ENCODE peak calls at places on chromosomes 2 and 18, in seven cellular contexts. G is prostate gland, Z is HCT116, F is stomach, S is suprapubic skin, R is esophagus muscularis mucosa, U is transverse colon. Q is an unnamed sample.

GRCh38 chr2:8534729-8535397 is 147.0 kb upstream of the ID2 start:
- DNase-seq in G (peak), Z (no peak), F (peak), S (peak), R (no peak), U (peak), Q (peak)

GRCh38 chr2:42722328-42723190 is 41.4 kb downstream of the OXER1 start:
- DNase-seq in G (no peak), Z (no peak), F (peak), S (no peak), R (no peak), U (peak), Q (no peak)

GRCh38 chr2:85584354-85584856 is at the start of gene VAMP5:
- DNase-seq in G (no peak), Z (no peak), F (peak), S (no peak), R (no peak), U (peak), Q (peak)

GRCh38 chr2:161321944-161322343 is 13.7 kb downstream of the PSMD14 start:
- DNase-seq in G (no peak), Z (no peak), F (no peak), S (no peak), R (no peak), U (no peak), Q (no peak)

GRCh38 chr18:25701821-25702220 is 349.9 kb upstream of the ZNF521 start:
- DNase-seq in G (no peak), Z (no peak), F (no peak), S (no peak), R (no peak), U (no peak), Q (no peak)

GRCh38 chr18:1627494-1627893 is 722.8 kb downstream of the ADCYAP1 start:
- DNase-seq in G (no peak), Z (no peak), F (no peak), S (no peak), R (no peak), U (no peak), Q (no peak)

GRCh38 chr18:2655954-2656236 is 369 bp downstream of the SMCHD1 start:
- DNase-seq in G (no peak), Z (peak), F (no peak), S (no peak), R (no peak), U (no peak), Q (no peak)

GRCh38 chr18:35939166-35939565 is 33.3 kb upstream of the RMP24 start:
- DNase-seq in G (no peak), Z (no peak), F (no peak), S (no peak), R (peak), U (no peak), Q (no peak)

GRCh38 chr2:43109261-43109743 is 117.1 kb downstream of the ZFP36L2 start:
- DNase-seq in G (no peak), Z (no peak), F (no peak), S (peak), R (no peak), U (no peak), Q (no peak)

GRCh38 chr2:158644139-158644538 is 151.0 kb upstream of the DAPL1 start:
- DNase-seq in G (no peak), Z (no peak), F (no peak), S (no peak), R (no peak), U (no peak), Q (no peak)

GRCh38 chr2:151644580-151644979 is 89.7 kb downstream of the NEB start:
- DNase-seq in G (no peak), Z (no peak), F (no peak), S (no peak), R (no peak), U (no peak), Q (no peak)

GRCh38 chr18:48719988-48720654 is 181.3 kb downstream of the CTIF start:
- DNase-seq in G (no peak), Z (no peak), F (no peak), S (no peak), R (no peak), U (no peak), Q (no peak)

GRCh38 chr2:226478121-226478809 is 321.4 kb downstream of the IRS1 start:
- DNase-seq in G (no peak), Z (peak), F (peak), S (peak), R (no peak), U (peak), Q (no peak)

GRCh38 chr2:239203443-239204142 is 197.2 kb downstream of the HDAC4 start:
- DNase-seq in G (no peak), Z (no peak), F (no peak), S (peak), R (no peak), U (no peak), Q (no peak)

GRCh38 chr2:157825885-157826284 is 50.2 kb downstream of the ACVR1 start:
- DNase-seq in G (peak), Z (no peak), F (no peak), S (peak), R (no peak), U (no peak), Q (no peak)

GRCh38 chr2:159617080-159617479 is 732 bp upstream of the BAZ2B start:
- DNase-seq in G (no peak), Z (no peak), F (no peak), S (no peak), R (no peak), U (no peak), Q (no peak)

GRCh38 chr18:79531386-79531785 is 135.7 kb downstream of the NFATC1 start:
- DNase-seq in G (no peak), Z (no peak), F (no peak), S (peak), R (no peak), U (peak), Q (peak)

GRCh38 chr2:48250943-48251342 is 279.0 kb upstream of the STON1 start:
- DNase-seq in G (no peak), Z (no peak), F (no peak), S (no peak), R (no peak), U (no peak), Q (no peak)

GRCh38 chr2:198040820-198041219 is 236.4 kb downstream of the PLCL1 start:
- DNase-seq in G (no peak), Z (no peak), F (no peak), S (no peak), R (no peak), U (no peak), Q (no peak)

GRCh38 chr2:68806511-68807109 is 64.6 kb downstream of the BMP10 start:
- DNase-seq in G (no peak), Z (no peak), F (no peak), S (no peak), R (peak), U (no peak), Q (no peak)

GRCh38 chr2:96547203-96547641 is 10.7 kb downstream of the ARID5A start:
- DNase-seq in G (no peak), Z (no peak), F (no peak), S (peak), R (no peak), U (no peak), Q (peak)

GRCh38 chr2:101883860-101884259 is 107.9 kb upstream of the IL1R2 start:
- DNase-seq in G (peak), Z (peak), F (no peak), S (no peak), R (no peak), U (peak), Q (no peak)

GRCh38 chr2:192194866-192195547 is at the start of gene TMEFF2:
- DNase-seq in G (peak), Z (no peak), F (peak), S (peak), R (no peak), U (peak), Q (peak)

GRCh38 chr2:239934571-239935171 is 90.5 kb downstream of the NDUFA10 start:
- DNase-seq in G (peak), Z (peak), F (peak), S (peak), R (no peak), U (peak), Q (peak)

GRCh38 chr2:60262178-60262577 is 291.3 kb downstream of the BCL11A start:
- DNase-seq in G (no peak), Z (no peak), F (no peak), S (no peak), R (peak), U (no peak), Q (no peak)

GRCh38 chr2:219415580-219416232 is 2.5 kb upstream of the DES start:
- DNase-seq in G (no peak), Z (no peak), F (no peak), S (no peak), R (no peak), U (no peak), Q (no peak)

GRCh38 chr2:133844214-133844892 is 276.1 kb upstream of the NCKAP5 start:
- DNase-seq in G (peak), Z (peak), F (peak), S (no peak), R (no peak), U (peak), Q (no peak)

GRCh38 chr18:54358495-54358793 is 738 bp downstream of the C18orf54 start:
- DNase-seq in G (no peak), Z (no peak), F (no peak), S (no peak), R (no peak), U (no peak), Q (no peak)

GRCh38 chr2:38178142-38178541 is 102.2 kb upstream of the CYP1B1 start:
- DNase-seq in G (no peak), Z (no peak), F (no peak), S (peak), R (no peak), U (no peak), Q (no peak)

GRCh38 chr18:47931707-47932103 is 1.2 kb upstream of the SMAD2 start:
- DNase-seq in G (peak), Z (no peak), F (peak), S (no peak), R (no peak), U (peak), Q (peak)

GRCh38 chr2:10422251-10422650 is 25.9 kb downstream of the ODC1 start:
- DNase-seq in G (no peak), Z (no peak), F (no peak), S (no peak), R (no peak), U (no peak), Q (peak)

DNA sequence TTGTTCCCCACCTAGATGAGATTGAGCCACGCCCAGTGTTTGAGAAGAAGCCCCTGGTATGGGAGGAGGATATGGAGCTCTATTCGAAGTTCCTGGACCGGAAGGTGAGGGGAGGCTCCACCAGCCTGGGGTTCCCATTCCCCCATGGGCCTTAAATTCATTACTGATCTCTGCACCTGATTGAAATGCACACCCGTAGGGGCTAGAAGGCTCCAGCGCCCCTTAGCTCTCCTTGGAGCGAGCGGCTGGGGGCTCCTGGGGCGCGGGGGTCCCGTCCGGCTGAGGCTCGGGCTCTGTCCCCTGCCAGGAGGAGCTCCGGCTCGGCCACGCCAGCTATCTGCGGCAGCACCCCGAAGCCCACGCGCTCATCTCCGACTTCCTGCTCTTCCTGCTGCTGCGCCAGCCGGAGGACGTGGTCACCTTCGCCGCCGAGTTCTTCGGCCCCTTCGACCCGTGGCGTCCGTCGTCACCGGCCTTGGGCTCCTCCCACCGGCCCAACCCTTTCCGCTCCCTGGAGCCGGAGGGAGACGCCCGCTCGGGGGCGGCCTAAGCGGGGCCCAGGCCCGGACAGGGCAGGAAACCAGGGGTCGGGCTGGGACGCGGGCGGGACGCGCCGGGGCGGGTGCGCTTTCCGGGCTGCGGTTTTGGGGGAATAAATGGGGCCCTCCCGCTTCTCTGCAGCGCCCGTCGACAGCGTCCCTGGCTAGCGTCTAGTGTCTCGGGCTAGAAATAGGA is 10.9 kb downstream of the CATIP start:
- DNase-seq in G (peak), Z (peak), F (peak), S (peak), R (peak), U (peak), Q (peak)
- TF ChIP-seq POLR2A in G (peak), Z (peak), F (peak), S (peak), R (peak), U (peak), Q (no peak)

DNA sequence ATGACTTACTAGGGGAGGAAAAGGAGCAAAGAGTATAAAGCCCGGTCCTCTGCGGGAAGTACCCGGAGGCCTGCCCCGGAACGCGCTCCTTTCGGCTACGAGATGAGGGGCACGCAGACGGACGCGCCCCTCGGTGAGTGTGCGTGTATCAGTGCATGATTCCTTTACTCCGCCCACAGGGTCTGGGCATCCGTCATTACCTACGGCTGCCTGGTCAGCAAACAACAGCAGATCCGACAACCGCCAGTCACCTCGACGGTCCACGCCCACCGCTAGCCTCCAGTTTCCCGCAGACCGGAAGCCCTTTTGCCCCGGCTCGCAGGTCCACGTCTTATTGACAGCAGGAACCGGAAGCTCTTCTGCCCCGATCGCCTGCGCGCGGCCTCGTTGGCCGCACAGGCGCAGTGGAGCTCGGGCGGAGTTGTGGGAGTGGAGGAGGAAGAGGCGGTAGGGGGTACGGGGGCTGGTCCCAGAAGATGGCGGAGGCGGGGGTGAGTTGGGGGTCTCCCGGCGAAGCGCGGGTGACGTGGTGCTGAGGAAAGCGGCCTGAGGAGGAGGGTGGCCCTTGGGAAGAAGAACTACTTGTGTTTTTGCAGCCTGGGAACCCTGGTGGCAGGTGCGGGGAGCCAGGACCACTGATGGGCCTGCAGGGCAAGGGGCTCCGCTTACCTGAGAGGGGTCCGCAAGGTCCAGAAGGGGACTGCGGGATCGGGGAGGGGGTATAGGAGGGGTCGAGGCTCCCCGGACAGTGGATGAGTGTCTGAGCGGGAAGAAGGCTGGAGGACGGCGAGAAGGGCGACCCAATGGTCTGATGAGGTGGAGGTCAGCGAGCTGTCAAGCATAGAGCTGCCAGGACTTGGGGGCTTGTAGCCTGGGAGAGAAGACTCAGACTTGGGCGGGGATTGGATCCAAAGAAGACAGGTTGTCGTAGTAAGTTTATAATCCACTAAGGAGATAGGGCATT is at the start of gene INSIG2:
- DNase-seq in G (peak), Z (peak), F (peak), S (peak), R (peak), U (peak), Q (peak)
- TF ChIP-seq POLR2AphosphoS5 in G (peak), Z (peak), F (peak), S (no peak), R (peak), U (peak), Q (peak)

DNA sequence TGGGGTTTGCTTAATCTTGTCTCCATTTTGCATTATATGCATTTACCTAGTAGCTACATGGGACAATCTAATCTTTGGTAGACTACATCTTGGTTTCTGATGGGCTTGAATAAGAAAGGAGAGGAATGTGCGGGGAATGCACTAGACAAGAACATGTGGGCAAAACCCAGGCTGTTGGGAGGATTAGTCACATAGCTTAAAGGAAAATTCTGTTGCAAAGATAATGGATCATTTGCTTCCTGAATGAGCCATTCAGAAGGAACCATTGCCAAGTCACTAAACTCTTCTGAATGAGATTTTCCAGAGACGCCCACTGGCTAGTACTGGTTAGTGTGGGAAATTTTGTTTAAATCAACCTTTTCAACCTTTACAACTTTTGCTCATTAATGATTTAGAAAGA is 84.8 kb downstream of the OSBPL6 start:
- DNase-seq in G (no peak), Z (no peak), F (no peak), S (no peak), R (no peak), U (no peak), Q (no peak)
- TF ChIP-seq POLR2A in G (no peak), Z (no peak), F (no peak), S (no peak), R (no peak), U (no peak), Q (no peak)

GRCh38 chr2:109271920-109272319 is 142.9 kb downstream of the SH3RF3 start:
- DNase-seq in G (no peak), Z (no peak), F (no peak), S (peak), R (no peak), U (no peak), Q (peak)
- TF ChIP-seq POLR2AphosphoS5 in G (no peak), Z (no peak), F (no peak), S (no peak), R (no peak), U (no peak), Q (no peak)

GRCh38 chr2:138515084-138515483 is 13.5 kb downstream of the SPOPL start:
- DNase-seq in G (no peak), Z (no peak), F (no peak), S (no peak), R (no peak), U (no peak), Q (no peak)
- TF ChIP-seq POLR2A in G (no peak), Z (no peak), F (no peak), S (no peak), R (no peak), U (no peak), Q (no peak)

DNA sequence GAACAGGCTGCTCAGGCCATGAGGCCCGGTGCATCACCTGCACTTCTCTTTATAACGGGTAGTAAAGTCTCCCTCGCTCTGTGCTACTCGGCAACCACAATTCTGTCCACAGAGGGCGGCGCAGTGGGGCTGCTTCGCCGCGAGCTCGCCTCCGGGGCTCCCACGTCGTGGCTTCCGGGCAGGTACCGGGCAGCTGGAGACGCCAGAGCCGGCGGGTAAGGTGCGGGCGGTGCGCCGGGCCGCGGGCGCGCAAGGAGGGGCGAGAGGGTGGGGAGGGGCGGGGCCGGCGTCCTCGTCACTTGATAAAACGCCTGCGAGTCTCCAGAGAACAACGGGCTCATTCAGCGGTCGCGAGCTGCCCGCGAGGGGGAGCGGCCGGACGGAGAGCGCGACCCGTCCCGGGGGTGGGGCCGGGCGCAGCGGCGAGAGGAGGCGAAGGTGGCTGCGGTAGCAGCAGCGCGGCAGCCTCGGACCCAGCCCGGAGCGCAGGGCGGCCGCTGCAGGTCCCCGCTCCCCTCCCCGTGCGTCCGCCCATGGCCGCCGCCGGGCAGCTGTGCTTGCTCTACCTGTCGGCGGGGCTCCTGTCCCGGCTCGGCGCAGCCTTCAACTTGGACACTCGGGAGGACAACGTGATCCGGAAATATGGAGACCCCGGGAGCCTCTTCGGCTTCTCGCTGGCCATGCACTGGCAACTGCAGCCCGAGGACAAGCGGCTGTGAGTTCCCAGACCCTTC is at the start of gene ITGA6:
- DNase-seq in G (peak), Z (peak), F (peak), S (peak), R (no peak), U (peak), Q (peak)
- TF ChIP-seq POLR2AphosphoS5 in G (peak), Z (peak), F (peak), S (no peak), R (peak), U (peak), Q (peak)

GRCh38 chr2:233056961-233057605 is 3.1 kb upstream of the INPP5D start:
- DNase-seq in G (no peak), Z (no peak), F (peak), S (peak), R (no peak), U (no peak), Q (peak)

GRCh38 chr2:233058717-233059546 is 1.2 kb upstream of the INPP5D start:
- DNase-seq in G (no peak), Z (no peak), F (peak), S (peak), R (no peak), U (no peak), Q (peak)

GRCh38 chr2:233055362-233055761 is 4.8 kb upstream of the INPP5D start:
- DNase-seq in G (no peak), Z (no peak), F (no peak), S (no peak), R (no peak), U (no peak), Q (no peak)

GRCh38 chr2:233051241-233052149 is 8.6 kb upstream of the INPP5D start:
- DNase-seq in G (no peak), Z (no peak), F (no peak), S (peak), R (no peak), U (no peak), Q (peak)

GRCh38 chr2:233053928-233054774 is 6.0 kb upstream of the INPP5D start:
- DNase-seq in G (peak), Z (peak), F (peak), S (peak), R (no peak), U (peak), Q (peak)
- TF ChIP-seq POLR2A in G (no peak), Z (no peak), F (no peak), S (no peak), R (no peak), U (no peak), Q (no peak)

Q was measured in spleen.